ENCODE peak calls at places on chromosomes 7 and 10, in six cellular contexts. E is mesenchymal stem cell; Y is CD4-positive, CD25-positive, alpha-beta regulatory T cell; Q is pancreas; K is prostate gland; N is breast epithelium. S is an unnamed sample. For H3K4me1, the result is how much of the 10 kb centered on the place peaks cover.

GRCh38 chr10:94678475-94678874 is 5.1 kb upstream of the CYP2C18 start:
- DNase-seq in E (no peak), Y (no peak), Q (no peak), K (no peak), N (no peak), S (no peak)

GRCh38 chr7:155340071-155340531 is 42.4 kb downstream of the INSIG1 start:
- DNase-seq in E (no peak), Y (no peak), Q (peak), K (no peak), N (no peak), S (no peak)

GRCh38 chr10:102121739-102122372 is 1.7 kb upstream of the LDB1 start:
- DNase-seq in E (peak), Y (no peak), Q (no peak), K (no peak), N (no peak), S (no peak)

GRCh38 chr7:42278360-42278759 is 41.4 kb upstream of the GLI3 start:
- DNase-seq in E (no peak), Y (no peak), Q (no peak), K (no peak), N (no peak), S (no peak)

GRCh38 chr7:157271991-157272324 is 64.8 kb upstream of the DNAJB6 start:
- DNase-seq in E (peak), Y (no peak), Q (peak), K (peak), N (peak), S (no peak)

GRCh38 chr7:33195264-33195663 is 65.9 kb downstream of the BBS9 start:
- DNase-seq in E (peak), Y (no peak), Q (no peak), K (no peak), N (no peak), S (no peak)

GRCh38 chr10:13839430-13839986 is 252.7 kb downstream of the PRPF18 start:
- DNase-seq in E (peak), Y (no peak), Q (no peak), K (no peak), N (no peak), S (no peak)

GRCh38 chr7:1725199-1725701 is 55.2 kb downstream of the ELFN1 start:
- DNase-seq in E (no peak), Y (no peak), Q (no peak), K (no peak), N (no peak), S (no peak)

GRCh38 chr10:68560201-68560915 is at the start of gene TET1:
- DNase-seq in E (peak), Y (no peak), Q (peak), K (no peak), N (peak), S (peak)

GRCh38 chr7:148105853-148106252 is 484.7 kb upstream of the C7orf33 start:
- DNase-seq in E (no peak), Y (no peak), Q (no peak), K (no peak), N (no peak), S (no peak)

GRCh38 chr10:103188853-103189252 is 4.2 kb downstream of the NT5C2 start:
- DNase-seq in E (no peak), Y (no peak), Q (no peak), K (no peak), N (no peak), S (no peak)

GRCh38 chr10:77680065-77680464 is 42.5 kb upstream of the KCNMA1 start:
- DNase-seq in E (no peak), Y (no peak), Q (no peak), K (no peak), N (no peak), S (no peak)

GRCh38 chr10:61798711-61799110 is 102.8 kb upstream of the ARID5B start:
- DNase-seq in E (no peak), Y (no peak), Q (no peak), K (no peak), N (no peak), S (no peak)

GRCh38 chr7:133682364-133683181 is 429.7 kb downstream of the EXOC4 start:
- DNase-seq in E (no peak), Y (no peak), Q (no peak), K (no peak), N (no peak), S (no peak)

GRCh38 chr7:93232673-93233018 is 480 bp downstream of the VPS50 start:
- DNase-seq in E (no peak), Y (no peak), Q (no peak), K (no peak), N (no peak), S (no peak)

GRCh38 chr10:71761105-71761511 is 12.2 kb downstream of the VSIR start:
- DNase-seq in E (no peak), Y (no peak), Q (no peak), K (no peak), N (no peak), S (no peak)
- H3K4me1 ChIP-seq in E (under half), Y (half or more), Q (under half), K (under half), N (under half), S (half or more)

DNA sequence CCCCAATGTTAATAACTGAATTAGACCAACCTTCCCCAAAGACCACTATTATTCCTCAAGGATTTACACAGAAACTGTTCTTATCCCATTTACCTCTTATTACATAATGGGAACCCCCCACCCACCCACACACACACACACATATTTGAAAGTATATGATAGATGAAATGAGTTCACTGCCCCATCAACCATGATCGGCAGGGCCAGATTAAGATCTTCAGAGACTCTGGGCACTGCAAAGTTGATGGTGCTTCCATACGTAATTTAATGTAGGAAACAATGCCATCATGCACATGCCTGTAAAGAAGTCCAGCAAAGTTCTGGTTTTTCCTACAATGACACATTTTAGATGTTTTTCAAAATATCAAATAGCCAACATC is 35.0 kb upstream of the HERPUD2 start:
- DNase-seq in E (no peak), Y (no peak), Q (no peak), K (no peak), N (no peak), S (no peak)
- H3K4me1 ChIP-seq in E (under half), Y (under half), Q (under half), K (under half), N (under half), S (under half)

GRCh38 chr10:113068178-113068890 is 118.3 kb downstream of the TCF7L2 start:
- DNase-seq in E (no peak), Y (no peak), Q (no peak), K (no peak), N (no peak), S (no peak)

GRCh38 chr10:113067516-113067915 is 117.5 kb downstream of the TCF7L2 start:
- DNase-seq in E (no peak), Y (no peak), Q (no peak), K (no peak), N (no peak), S (no peak)

GRCh38 chr10:113071446-113071845 is 121.4 kb downstream of the TCF7L2 start:
- DNase-seq in E (no peak), Y (no peak), Q (peak), K (peak), N (no peak), S (no peak)

GRCh38 chr10:113073549-113074189 is 123.6 kb downstream of the TCF7L2 start:
- DNase-seq in E (peak), Y (no peak), Q (no peak), K (no peak), N (peak), S (peak)

DNA sequence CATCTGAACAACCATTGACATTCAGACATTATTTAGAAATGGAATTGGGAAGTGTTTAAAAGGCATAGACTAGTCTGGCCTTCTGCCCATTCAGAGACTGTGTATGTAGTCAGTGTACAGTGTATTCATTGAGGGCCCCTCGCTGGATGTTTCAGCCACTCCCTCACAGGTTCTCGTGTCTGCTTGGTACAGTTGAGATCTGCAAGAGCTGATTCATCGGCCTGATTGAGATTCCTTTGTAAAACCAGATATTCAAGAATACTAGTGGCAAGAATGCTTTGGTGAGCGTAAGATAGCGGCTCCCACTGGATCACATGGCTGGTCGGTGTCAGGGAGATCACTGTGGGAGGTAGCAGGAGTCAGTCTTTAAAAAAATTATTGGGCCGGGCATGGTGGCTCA is 119.5 kb downstream of the TCF7L2 start:
- DNase-seq in E (peak), Y (no peak), Q (no peak), K (no peak), N (no peak), S (no peak)
- H3K4me1 ChIP-seq in E (under half), Y (under half), Q (under half), K (under half), N (under half), S (half or more)

GRCh38 chr10:124091646-124092269 is 1.6 kb downstream of the CHST15 start:
- DNase-seq in E (peak), Y (no peak), Q (no peak), K (no peak), N (no peak), S (no peak)
- H3K4me1 ChIP-seq in E (under half), Y (under half), Q (under half), K (under half), N (under half), S (half or more)

DNA sequence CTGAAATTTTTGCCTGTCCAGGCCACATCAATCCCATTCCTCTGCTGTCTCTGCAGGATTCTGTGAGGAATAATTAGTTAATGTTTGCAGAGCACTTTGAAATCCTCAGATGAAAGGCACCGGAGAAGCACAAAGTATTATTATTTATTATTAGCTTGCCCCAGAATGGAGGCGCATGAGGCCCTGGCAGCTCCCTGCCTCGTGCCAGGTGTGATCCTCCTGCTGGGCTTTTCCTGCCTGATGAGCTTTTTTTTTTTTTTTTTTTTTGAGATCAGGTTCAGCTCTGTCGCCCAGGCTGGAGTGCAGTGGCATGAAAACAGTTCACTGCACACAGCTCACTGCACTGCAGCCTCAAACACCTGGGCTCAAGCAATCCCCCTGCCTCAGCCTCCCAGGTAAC is 65.2 kb downstream of the TCF7L2 start:
- DNase-seq in E (no peak), Y (no peak), Q (no peak), K (no peak), N (no peak), S (no peak)
- H3K4me1 ChIP-seq in E (under half), Y (under half), Q (under half), K (under half), N (under half), S (under half)

GRCh38 chr10:127903789-127904188 is 3.1 kb upstream of the PTPRE start:
- DNase-seq in E (no peak), Y (no peak), Q (no peak), K (no peak), N (no peak), S (no peak)
- H3K4me1 ChIP-seq in E (under half), Y (under half), Q (under half), K (under half), N (under half), S (under half)

GRCh38 chr10:132938472-132939329 is 3.7 kb downstream of the CFAP46 start:
- DNase-seq in E (no peak), Y (no peak), Q (peak), K (no peak), N (no peak), S (peak)

GRCh38 chr10:132939957-132940790 is 2.2 kb downstream of the CFAP46 start:
- DNase-seq in E (peak), Y (no peak), Q (peak), K (no peak), N (no peak), S (no peak)

GRCh38 chr10:132937861-132938260 is 4.5 kb downstream of the CFAP46 start:
- DNase-seq in E (no peak), Y (no peak), Q (no peak), K (no peak), N (no peak), S (peak)

GRCh38 chr10:132940791-132941465 is 1.4 kb downstream of the CFAP46 start:
- DNase-seq in E (no peak), Y (no peak), Q (peak), K (no peak), N (no peak), S (no peak)

GRCh38 chr10:132939378-132939955 is 2.9 kb downstream of the CFAP46 start:
- DNase-seq in E (no peak), Y (no peak), Q (peak), K (no peak), N (no peak), S (no peak)
- H3K4me1 ChIP-seq in E (under half), Y (under half), Q (under half), K (under half), N (under half), S (under half)

GRCh38 chr7:46539892-46540483 is 618.9 kb upstream of the IGFBP3 start:
- DNase-seq in E (no peak), Y (no peak), Q (no peak), K (no peak), N (no peak), S (no peak)

GRCh38 chr7:46545790-46546189 is 624.7 kb upstream of the IGFBP3 start:
- DNase-seq in E (peak), Y (no peak), Q (no peak), K (no peak), N (no peak), S (no peak)

GRCh38 chr7:46547044-46547443 is 626.0 kb upstream of the IGFBP3 start:
- DNase-seq in E (no peak), Y (no peak), Q (no peak), K (no peak), N (no peak), S (no peak)

GRCh38 chr7:46542076-46542475 is 621.0 kb upstream of the IGFBP3 start:
- DNase-seq in E (no peak), Y (no peak), Q (no peak), K (no peak), N (no peak), S (no peak)

DNA sequence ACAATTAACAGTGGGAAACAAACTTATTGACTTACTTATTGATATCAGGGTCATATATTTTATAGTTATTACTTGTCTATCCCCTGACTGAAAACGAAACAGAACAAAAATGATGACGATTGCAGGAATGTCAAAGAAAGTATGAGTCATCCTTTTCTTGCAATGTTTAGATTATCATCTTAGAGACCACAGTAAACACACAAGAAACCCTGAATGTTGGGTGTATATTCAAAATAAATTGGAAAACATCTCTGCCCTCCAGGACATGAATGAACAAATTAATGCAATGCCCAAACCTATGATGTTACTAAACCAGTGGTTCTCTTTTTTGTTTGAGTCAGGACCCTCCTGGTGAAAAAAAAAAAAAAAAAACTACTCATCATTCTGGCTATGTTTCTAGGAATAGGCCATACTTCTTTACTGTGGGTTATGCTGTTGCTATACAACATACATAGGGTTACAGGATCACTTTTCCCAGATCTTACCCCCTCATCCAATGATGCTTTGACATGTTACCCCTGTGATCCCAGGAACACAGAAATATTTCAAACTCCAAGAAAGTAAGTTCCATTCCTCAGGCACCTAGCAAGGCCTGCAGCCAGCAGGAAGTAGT is 623.4 kb upstream of the IGFBP3 start:
- DNase-seq in E (peak), Y (no peak), Q (no peak), K (no peak), N (no peak), S (no peak)
- H3K4me1 ChIP-seq in E (under half), Y (under half), Q (under half), K (under half), N (under half), S (under half)

DNA sequence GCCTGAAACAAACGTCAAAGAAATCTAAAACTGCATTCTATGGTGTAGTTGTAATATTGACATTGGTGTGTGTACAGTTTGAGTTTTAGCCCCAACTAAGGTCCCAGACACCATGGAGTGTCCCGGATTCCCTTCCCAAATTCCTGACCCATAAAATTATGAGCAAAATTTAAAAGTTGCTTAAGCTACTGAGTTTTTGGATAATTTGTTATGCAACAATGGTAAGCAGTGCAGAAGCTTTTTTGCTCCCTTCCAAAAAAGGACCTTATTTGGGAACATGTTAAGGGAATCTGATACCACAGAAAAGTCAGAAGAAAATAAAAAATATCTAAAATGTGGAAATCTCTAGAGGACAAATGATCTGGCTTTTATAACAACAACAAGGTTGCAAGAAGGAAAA is 63.3 kb upstream of the KMT2E start:
- DNase-seq in E (no peak), Y (no peak), Q (no peak), K (no peak), N (no peak), S (no peak)
- H3K4me1 ChIP-seq in E (under half), Y (under half), Q (under half), K (under half), N (under half), S (under half)

DNA sequence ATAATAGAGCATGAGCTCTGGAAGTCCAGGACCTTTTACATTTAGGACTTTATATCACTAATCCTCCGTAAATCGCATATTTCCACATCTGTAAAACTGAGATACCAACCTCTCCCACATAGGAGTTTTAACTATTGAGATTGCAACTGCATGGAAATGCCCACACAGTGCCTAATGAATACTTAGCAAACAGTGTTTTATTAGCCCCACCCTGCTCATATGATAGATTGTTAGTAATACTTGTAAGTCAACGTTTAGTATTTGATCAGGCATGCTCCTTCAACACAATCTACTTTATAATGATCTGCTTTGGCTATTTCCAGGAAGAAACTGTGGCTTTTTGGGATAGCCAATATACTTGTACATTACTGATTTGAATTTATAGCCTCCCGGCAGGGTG is 8.5 kb downstream of the PDZD8 start:
- DNase-seq in E (no peak), Y (no peak), Q (no peak), K (no peak), N (no peak), S (no peak)
- H3K4me1 ChIP-seq in E (under half), Y (under half), Q (half or more), K (under half), N (under half), S (under half)